ENCODE peak calls at places on chromosomes 6 and 20, in four cellular contexts. One of them, this sample, is unnamed.

GRCh38 chr20:14657231-14657630 is 319.8 kb upstream of the FLRT3 start:
- DNase-seq in adrenal gland: no peak
- DNase-seq in left ventricle myocardium inferior: no peak
- DNase-seq in mammary epithelial cell: no peak
- DNase-seq in this sample: no peak

GRCh38 chr20:36465109-36466080 is 75.9 kb upstream of the MYL9 start:
- DNase-seq in left ventricle myocardium inferior: peak
- DNase-seq in adrenal gland: peak
- DNase-seq in mammary epithelial cell: peak
- DNase-seq in this sample: peak

GRCh38 chr6:897561-898207 is 204.7 kb upstream of the EXOC2 start:
- DNase-seq in mammary epithelial cell: no peak
- DNase-seq in adrenal gland: no peak
- DNase-seq in left ventricle myocardium inferior: no peak
- DNase-seq in this sample: no peak

GRCh38 chr6:114258376-114258775 is 84.4 kb downstream of the HS3ST5 start:
- DNase-seq in adrenal gland: no peak
- DNase-seq in mammary epithelial cell: no peak
- DNase-seq in left ventricle myocardium inferior: no peak
- DNase-seq in this sample: no peak

GRCh38 chr20:49717693-49718092 is 4.0 kb upstream of the B4GALT5 start:
- DNase-seq in mammary epithelial cell: no peak
- DNase-seq in adrenal gland: no peak
- DNase-seq in left ventricle myocardium inferior: no peak
- DNase-seq in this sample: no peak

GRCh38 chr6:13696226-13696625 is 15.4 kb downstream of the RANBP9 start:
- DNase-seq in mammary epithelial cell: peak
- DNase-seq in left ventricle myocardium inferior: no peak
- DNase-seq in adrenal gland: no peak
- DNase-seq in this sample: peak

GRCh38 chr20:44465001-44465560 is 10.6 kb upstream of the TTPAL start:
- DNase-seq in left ventricle myocardium inferior: no peak
- DNase-seq in adrenal gland: no peak
- DNase-seq in mammary epithelial cell: peak
- DNase-seq in this sample: no peak

GRCh38 chr20:20375862-20376261 is 8.0 kb downstream of the INSM1 start:
- DNase-seq in left ventricle myocardium inferior: no peak
- DNase-seq in adrenal gland: no peak
- DNase-seq in mammary epithelial cell: no peak
- DNase-seq in this sample: no peak

GRCh38 chr20:17969884-17970409 is 1.1 kb downstream of the MGME1 start:
- DNase-seq in adrenal gland: peak
- DNase-seq in mammary epithelial cell: peak
- DNase-seq in left ventricle myocardium inferior: no peak
- DNase-seq in this sample: no peak

GRCh38 chr20:47133809-47134456 is 222.6 kb downstream of the ZMYND8 start:
- DNase-seq in adrenal gland: peak
- DNase-seq in mammary epithelial cell: peak
- DNase-seq in left ventricle myocardium inferior: no peak
- DNase-seq in this sample: peak

GRCh38 chr20:32594204-32594603 is 9.1 kb upstream of the NOL4L start:
- DNase-seq in mammary epithelial cell: no peak
- DNase-seq in left ventricle myocardium inferior: no peak
- DNase-seq in adrenal gland: no peak
- DNase-seq in this sample: no peak

GRCh38 chr20:4483961-4484360 is 237.7 kb upstream of the PRND start:
- DNase-seq in left ventricle myocardium inferior: no peak
- DNase-seq in mammary epithelial cell: no peak
- DNase-seq in adrenal gland: no peak
- DNase-seq in this sample: no peak

GRCh38 chr6:12418946-12419345 is 128.8 kb downstream of the EDN1 start:
- DNase-seq in mammary epithelial cell: peak
- DNase-seq in adrenal gland: no peak
- DNase-seq in left ventricle myocardium inferior: no peak
- DNase-seq in this sample: no peak

GRCh38 chr20:2208897-2209296 is 86.9 kb upstream of the TGM3 start:
- DNase-seq in adrenal gland: no peak
- DNase-seq in mammary epithelial cell: no peak
- DNase-seq in left ventricle myocardium inferior: no peak
- DNase-seq in this sample: no peak

GRCh38 chr6:73180076-73180717 is 45.1 kb downstream of the KHDC1L start:
- DNase-seq in adrenal gland: no peak
- DNase-seq in left ventricle myocardium inferior: no peak
- DNase-seq in mammary epithelial cell: peak
- DNase-seq in this sample: no peak

GRCh38 chr6:11972270-11972669 is 39.8 kb upstream of the HIVEP1 start:
- DNase-seq in left ventricle myocardium inferior: no peak
- DNase-seq in mammary epithelial cell: no peak
- DNase-seq in adrenal gland: no peak
- DNase-seq in this sample: no peak

GRCh38 chr6:474454-475185 is 83.1 kb downstream of the IRF4 start:
- DNase-seq in left ventricle myocardium inferior: no peak
- DNase-seq in adrenal gland: no peak
- DNase-seq in mammary epithelial cell: no peak
- DNase-seq in this sample: no peak

GRCh38 chr6:63804381-63804956 is 168.9 kb downstream of the PHF3 start:
- DNase-seq in left ventricle myocardium inferior: no peak
- DNase-seq in mammary epithelial cell: peak
- DNase-seq in adrenal gland: no peak
- DNase-seq in this sample: peak

GRCh38 chr20:62376112-62377063 is 9.3 kb upstream of the LAMA5 start:
- DNase-seq in adrenal gland: peak
- DNase-seq in mammary epithelial cell: peak
- DNase-seq in left ventricle myocardium inferior: no peak
- DNase-seq in this sample: peak

GRCh38 chr6:161137320-161137719 is 136.5 kb downstream of the AGPAT4 start:
- DNase-seq in adrenal gland: no peak
- DNase-seq in mammary epithelial cell: no peak
- DNase-seq in left ventricle myocardium inferior: no peak
- DNase-seq in this sample: no peak

GRCh38 chr20:19710336-19710721 is 47.7 kb upstream of the RIN2 start:
- DNase-seq in mammary epithelial cell: no peak
- DNase-seq in adrenal gland: no peak
- DNase-seq in left ventricle myocardium inferior: no peak
- DNase-seq in this sample: peak

GRCh38 chr6:48136856-48137255 is 25.9 kb upstream of the PTCHD4 start:
- DNase-seq in left ventricle myocardium inferior: no peak
- DNase-seq in adrenal gland: no peak
- DNase-seq in mammary epithelial cell: no peak
- DNase-seq in this sample: peak

GRCh38 chr6:170209354-170210025 is 81.4 kb downstream of the DLL1 start:
- DNase-seq in mammary epithelial cell: no peak
- DNase-seq in adrenal gland: no peak
- DNase-seq in left ventricle myocardium inferior: no peak
- DNase-seq in this sample: no peak

GRCh38 chr6:128511518-128511917 is 8.9 kb downstream of the PTPRK start:
- DNase-seq in mammary epithelial cell: peak
- DNase-seq in left ventricle myocardium inferior: no peak
- DNase-seq in adrenal gland: no peak
- DNase-seq in this sample: peak

GRCh38 chr20:51507357-51508036 is 35.0 kb downstream of the NFATC2 start:
- DNase-seq in mammary epithelial cell: no peak
- DNase-seq in left ventricle myocardium inferior: no peak
- DNase-seq in adrenal gland: no peak
- DNase-seq in this sample: no peak

GRCh38 chr6:6697620-6698019 is 109.1 kb downstream of the LY86 start:
- DNase-seq in mammary epithelial cell: peak
- DNase-seq in adrenal gland: no peak
- DNase-seq in left ventricle myocardium inferior: no peak
- DNase-seq in this sample: no peak

GRCh38 chr20:2118783-2119182 is 17.2 kb downstream of the STK35 start:
- DNase-seq in left ventricle myocardium inferior: no peak
- DNase-seq in adrenal gland: no peak
- DNase-seq in mammary epithelial cell: peak
- DNase-seq in this sample: no peak

GRCh38 chr20:48180637-48181036 is 395.4 kb upstream of the SULF2 start:
- DNase-seq in mammary epithelial cell: no peak
- DNase-seq in adrenal gland: no peak
- DNase-seq in left ventricle myocardium inferior: no peak
- DNase-seq in this sample: no peak

GRCh38 chr20:3452127-3452526 is 18.7 kb upstream of the ATRN start:
- DNase-seq in adrenal gland: no peak
- DNase-seq in left ventricle myocardium inferior: no peak
- DNase-seq in mammary epithelial cell: no peak
- DNase-seq in this sample: no peak

GRCh38 chr20:3447321-3447720 is 23.5 kb upstream of the ATRN start:
- DNase-seq in adrenal gland: no peak
- DNase-seq in left ventricle myocardium inferior: no peak
- DNase-seq in mammary epithelial cell: no peak
- DNase-seq in this sample: no peak

GRCh38 chr20:3446779-3447178 is 24.0 kb upstream of the ATRN start:
- DNase-seq in left ventricle myocardium inferior: no peak
- DNase-seq in mammary epithelial cell: no peak
- DNase-seq in adrenal gland: no peak
- DNase-seq in this sample: no peak

GRCh38 chr20:3452690-3453089 is 18.1 kb upstream of the ATRN start:
- DNase-seq in adrenal gland: no peak
- DNase-seq in left ventricle myocardium inferior: no peak
- DNase-seq in mammary epithelial cell: peak
- DNase-seq in this sample: no peak

GRCh38 chr20:3449319-3449718 is 21.5 kb upstream of the ATRN start:
- DNase-seq in left ventricle myocardium inferior: no peak
- DNase-seq in mammary epithelial cell: no peak
- DNase-seq in adrenal gland: no peak
- DNase-seq in this sample: no peak
- TF ChIP-seq CTCF in left ventricle myocardium inferior: no peak
- TF ChIP-seq CTCF in mammary epithelial cell: no peak
- TF ChIP-seq CTCF in adrenal gland: no peak
- TF ChIP-seq CTCF in this sample: no peak

GRCh38 chr6:116398366-116399005 is 27.7 kb downstream of the DSE start:
- DNase-seq in left ventricle myocardium inferior: no peak
- DNase-seq in adrenal gland: no peak
- DNase-seq in mammary epithelial cell: peak
- DNase-seq in this sample: peak

GRCh38 chr6:116399287-116399686 is 28.5 kb downstream of the DSE start:
- DNase-seq in left ventricle myocardium inferior: no peak
- DNase-seq in mammary epithelial cell: no peak
- DNase-seq in adrenal gland: no peak
- DNase-seq in this sample: no peak

GRCh38 chr6:116395647-116396046 is 24.9 kb downstream of the DSE start:
- DNase-seq in adrenal gland: no peak
- DNase-seq in mammary epithelial cell: no peak
- DNase-seq in left ventricle myocardium inferior: no peak
- DNase-seq in this sample: no peak

GRCh38 chr6:116396451-116396850 is 25.7 kb downstream of the DSE start:
- DNase-seq in mammary epithelial cell: no peak
- DNase-seq in adrenal gland: no peak
- DNase-seq in left ventricle myocardium inferior: no peak
- DNase-seq in this sample: peak

DNA sequence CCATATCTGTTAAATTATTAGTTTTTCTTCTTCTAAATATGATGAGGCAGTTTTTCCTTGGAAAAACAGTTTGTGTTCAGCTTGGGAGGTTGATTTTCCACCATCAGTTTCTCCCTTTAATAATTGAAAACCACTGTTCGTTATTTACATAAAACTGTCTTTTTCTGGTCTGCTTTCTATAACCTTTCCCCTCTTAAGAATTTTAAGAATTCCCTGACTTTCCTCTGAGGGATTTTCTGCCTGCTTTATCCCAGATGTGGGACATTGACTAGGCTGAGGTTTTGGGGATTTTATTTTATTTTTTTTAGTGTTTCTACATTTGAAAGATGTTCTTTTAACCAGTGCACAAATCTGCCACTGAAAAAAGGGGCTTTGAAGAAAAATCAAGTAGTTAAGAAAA is 27.2 kb downstream of the DSE start:
- DNase-seq in adrenal gland: no peak
- DNase-seq in mammary epithelial cell: no peak
- DNase-seq in left ventricle myocardium inferior: no peak
- DNase-seq in this sample: peak
- H3K4me3 ChIP-seq in adrenal gland: no peak
- H3K4me3 ChIP-seq in mammary epithelial cell: no peak
- H3K4me3 ChIP-seq in left ventricle myocardium inferior: no peak
- H3K4me3 ChIP-seq in this sample: no peak

DNA sequence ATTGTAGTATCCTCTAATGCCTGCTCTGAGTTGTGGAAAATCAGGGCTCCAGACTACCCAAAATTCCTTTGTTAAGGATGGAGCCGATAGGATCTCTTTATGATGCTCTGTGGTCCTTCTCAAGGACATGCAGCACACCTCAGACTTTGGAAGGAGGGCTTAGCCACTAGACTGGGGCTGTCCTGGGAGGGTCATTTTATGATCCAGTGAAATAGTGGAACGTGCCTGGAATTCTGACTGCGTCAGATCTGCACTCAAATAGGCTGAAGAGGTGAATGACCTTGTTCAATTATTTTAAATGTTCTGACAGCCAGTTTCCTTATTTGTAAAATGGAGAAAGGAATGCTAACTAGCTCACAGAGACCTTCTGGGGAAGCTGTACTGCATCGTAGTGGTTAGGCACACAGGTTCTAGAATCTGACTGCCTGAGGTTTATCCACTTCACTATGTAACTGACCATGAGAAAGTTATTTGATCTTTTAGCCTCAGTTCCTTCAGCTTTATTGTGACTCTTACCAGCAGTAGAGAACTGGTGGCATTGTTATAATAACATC is 587.5 kb downstream of the MAFB start:
- DNase-seq in left ventricle myocardium inferior: no peak
- DNase-seq in adrenal gland: no peak
- DNase-seq in mammary epithelial cell: no peak
- DNase-seq in this sample: no peak
- TF ChIP-seq CTCF in left ventricle myocardium inferior: no peak
- TF ChIP-seq CTCF in adrenal gland: no peak
- TF ChIP-seq CTCF in mammary epithelial cell: no peak
- TF ChIP-seq CTCF in this sample: no peak

GRCh38 chr6:102798631-102799030 is 1405.1 kb downstream of the GRIK2 start:
- DNase-seq in left ventricle myocardium inferior: no peak
- DNase-seq in mammary epithelial cell: no peak
- DNase-seq in adrenal gland: no peak
- DNase-seq in this sample: no peak
- H3K4me3 ChIP-seq in left ventricle myocardium inferior: no peak
- H3K4me3 ChIP-seq in mammary epithelial cell: no peak
- H3K4me3 ChIP-seq in adrenal gland: no peak
- H3K4me3 ChIP-seq in this sample: no peak

DNA sequence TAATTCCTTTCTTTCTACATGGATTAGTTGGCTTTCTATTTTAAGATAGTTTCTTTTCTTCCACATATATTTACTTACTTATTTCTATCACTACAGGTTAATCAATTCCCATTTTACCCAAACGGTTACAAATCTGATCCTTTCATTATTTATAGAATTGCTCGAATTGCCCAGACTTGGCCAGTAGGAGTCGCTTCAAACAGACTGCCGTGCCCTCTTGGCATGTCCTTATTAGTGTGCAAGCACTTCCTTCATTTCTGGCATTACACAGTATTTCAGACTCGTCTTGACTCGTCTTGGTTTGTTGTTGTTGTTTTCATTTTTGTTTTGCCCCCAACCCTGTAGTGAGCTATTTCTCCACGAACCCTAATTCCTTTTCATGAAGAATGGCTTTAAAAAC is 74.6 kb downstream of the SAMD3 start:
- DNase-seq in mammary epithelial cell: no peak
- DNase-seq in left ventricle myocardium inferior: no peak
- DNase-seq in adrenal gland: no peak
- DNase-seq in this sample: no peak
- TF ChIP-seq CTCF in mammary epithelial cell: peak
- TF ChIP-seq CTCF in left ventricle myocardium inferior: no peak
- TF ChIP-seq CTCF in adrenal gland: no peak
- TF ChIP-seq CTCF in this sample: peak

This sample was measured in fibroblast of the aortic adventitia.